ENCODE peak calls at places on chromosomes 1 and 21, in ten cellular contexts. T is A549; J is CD8-positive, alpha-beta T cell; F is CD8-positive, alpha-beta memory T cell; N is left ventricle myocardium inferior; H is thoracic aorta; E is naive thymus-derived CD4-positive, alpha-beta T cell; S is IMR-90; G is Peyer's patch; W is HAP-1. O is an unnamed sample. For H3K4me1 and H3K9me3, the result is how much of the 10 kb centered on the place peaks cover.

GRCh38 chr1:170001266-170001665 is 73.2 kb downstream of the KIFAP3 start:
- DNase-seq in N (no peak), F (no peak), J (no peak), E (no peak), W (no peak), H (no peak), T (no peak), G (no peak), S (no peak), O (no peak)

GRCh38 chr21:37787456-37787855 is 128.8 kb downstream of the KCNJ6 start:
- DNase-seq in J (no peak), W (no peak), N (no peak), S (peak), F (no peak), T (peak), H (no peak), E (no peak), G (no peak), O (no peak)

GRCh38 chr1:90045853-90046563 is 51.1 kb downstream of the ZNF326 start:
- DNase-seq in T (peak), E (no peak), W (peak), S (peak), J (no peak), F (no peak), N (no peak), G (no peak), H (no peak), O (no peak)

GRCh38 chr21:31514598-31514997 is 144.9 kb upstream of the SOD1 start:
- DNase-seq in J (no peak), E (no peak), T (no peak), G (no peak), W (no peak), F (no peak), H (no peak), N (no peak), S (no peak), O (no peak)

GRCh38 chr1:34050711-34051485 is 114.1 kb downstream of the CSMD2 start:
- DNase-seq in F (no peak), N (no peak), S (no peak), J (no peak), H (no peak), T (no peak), G (no peak), W (no peak), E (no peak), O (no peak)

GRCh38 chr1:194774535-194774934 is 1588.1 kb upstream of the B3GALT2 start:
- DNase-seq in N (no peak), H (no peak), W (no peak), T (no peak), S (no peak), F (no peak), J (no peak), E (no peak), G (no peak), O (no peak)

GRCh38 chr1:218865591-218865990 is 308.1 kb upstream of the LYPLAL1 start:
- DNase-seq in T (peak), N (no peak), S (peak), J (no peak), E (no peak), F (no peak), W (no peak), H (no peak), G (no peak), O (no peak)

GRCh38 chr1:163357378-163357777 is 35.6 kb downstream of the NUF2 start:
- DNase-seq in F (no peak), J (no peak), H (no peak), T (no peak), G (no peak), S (peak), N (no peak), E (no peak), W (no peak), O (no peak)

GRCh38 chr1:89598450-89599331 is 34.2 kb upstream of the LRRC8C start:
- DNase-seq in E (no peak), H (no peak), N (no peak), G (no peak), W (peak), F (no peak), S (peak), J (no peak), T (peak), O (no peak)

GRCh38 chr1:22291926-22292788 is 149.3 kb upstream of the WNT4 start:
- DNase-seq in J (no peak), W (no peak), E (no peak), N (no peak), F (no peak), G (no peak), T (no peak), S (no peak), H (no peak), O (no peak)

GRCh38 chr1:216711712-216712111 is 11.5 kb downstream of the ESRRG start:
- DNase-seq in T (no peak), F (no peak), N (no peak), H (no peak), E (no peak), W (no peak), G (no peak), J (no peak), S (no peak), O (no peak)

GRCh38 chr1:225870883-225871282 is 11.3 kb downstream of the TMEM63A start:
- DNase-seq in E (no peak), G (no peak), N (no peak), S (no peak), H (no peak), F (no peak), J (no peak), T (no peak), W (no peak), O (no peak)

GRCh38 chr1:97073936-97074335 is 352.4 kb downstream of the PTBP2 start:
- DNase-seq in T (no peak), E (no peak), F (no peak), G (no peak), N (no peak), S (peak), J (no peak), W (no peak), H (no peak), O (no peak)

GRCh38 chr21:33228455-33228854 is 1.3 kb upstream of the IFNAR2 start:
- DNase-seq in W (no peak), H (no peak), F (no peak), E (no peak), T (no peak), J (no peak), G (no peak), S (no peak), N (no peak), O (no peak)

GRCh38 chr1:182786223-182787001 is 3.2 kb upstream of the NPL start:
- DNase-seq in G (peak), S (peak), N (peak), E (peak), H (no peak), F (peak), T (peak), J (peak), W (peak), O (no peak)

GRCh38 chr1:3081171-3081683 is 12.2 kb downstream of the PRDM16 start:
- DNase-seq in N (no peak), G (no peak), H (no peak), F (no peak), J (no peak), S (no peak), T (no peak), E (no peak), W (no peak), O (no peak)

GRCh38 chr1:20068722-20069121 is 1.3 kb upstream of the PLA2G5 start:
- DNase-seq in F (no peak), J (no peak), G (no peak), H (no peak), T (no peak), N (no peak), S (no peak), W (no peak), E (no peak), O (no peak)

GRCh38 chr1:67607699-67608098 is 77.3 kb upstream of the GADD45A start:
- DNase-seq in S (no peak), W (no peak), N (no peak), E (no peak), T (no peak), J (no peak), H (no peak), F (no peak), G (no peak), O (no peak)

GRCh38 chr1:63155437-63155836 is 166.9 kb upstream of the FOXD3 start:
- DNase-seq in N (no peak), T (no peak), W (no peak), G (no peak), S (no peak), F (no peak), J (no peak), E (no peak), H (no peak), O (no peak)

GRCh38 chr1:189662190-189662589 is 815.5 kb downstream of the BRINP3 start:
- DNase-seq in J (no peak), G (no peak), S (peak), N (no peak), E (no peak), H (no peak), F (no peak), T (peak), W (no peak), O (no peak)

DNA sequence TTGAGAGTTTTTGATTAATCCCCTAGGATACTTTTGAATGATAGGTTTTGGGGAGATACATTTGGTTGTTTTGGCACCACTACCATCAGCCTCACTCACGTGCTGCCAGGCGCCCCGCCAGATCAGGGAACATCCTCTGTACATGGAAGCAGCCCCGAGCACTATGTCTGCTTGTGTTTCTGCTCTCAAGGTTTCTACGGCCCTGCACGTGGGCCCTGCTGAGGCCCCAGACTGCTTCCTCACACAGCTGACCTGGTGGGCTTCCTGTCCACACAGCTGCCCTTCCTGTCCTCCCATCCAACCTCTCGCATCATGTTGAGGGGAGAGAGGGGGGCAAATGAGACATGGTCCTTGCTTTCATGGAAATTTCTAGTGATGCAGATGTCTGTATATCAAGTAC is 20.0 kb downstream of the ADARB1 start:
- DNase-seq in G (no peak), H (no peak), N (no peak), J (no peak), W (no peak), S (no peak), F (no peak), T (no peak), E (no peak), O (no peak)
- H3K4me1 ChIP-seq in G (under half), H (under half), N (half or more), J (under half), W (under half), S (under half), F (under half), T (under half), E (under half), O (under half)

GRCh38 chr1:84849312-84849711 is 43.7 kb downstream of the LPAR3 start:
- DNase-seq in T (no peak), N (no peak), E (no peak), H (no peak), W (no peak), G (no peak), J (no peak), F (no peak), S (no peak), O (no peak)
- H3K9me3 ChIP-seq in T (under half), N (under half), E (under half), H (under half), W (under half), G (under half), J (under half), F (under half), S (under half), O (under half)

GRCh38 chr1:28736450-28737244 is at the start of gene YTHDF2:
- DNase-seq in G (peak), S (peak), W (peak), J (peak), E (peak), H (peak), T (peak), F (peak), N (peak), O (peak)
- H3K4me3 ChIP-seq in G (peak), S (peak), W (peak), J (peak), E (peak), H (peak), T (peak), F (peak), N (peak), O (peak)

DNA sequence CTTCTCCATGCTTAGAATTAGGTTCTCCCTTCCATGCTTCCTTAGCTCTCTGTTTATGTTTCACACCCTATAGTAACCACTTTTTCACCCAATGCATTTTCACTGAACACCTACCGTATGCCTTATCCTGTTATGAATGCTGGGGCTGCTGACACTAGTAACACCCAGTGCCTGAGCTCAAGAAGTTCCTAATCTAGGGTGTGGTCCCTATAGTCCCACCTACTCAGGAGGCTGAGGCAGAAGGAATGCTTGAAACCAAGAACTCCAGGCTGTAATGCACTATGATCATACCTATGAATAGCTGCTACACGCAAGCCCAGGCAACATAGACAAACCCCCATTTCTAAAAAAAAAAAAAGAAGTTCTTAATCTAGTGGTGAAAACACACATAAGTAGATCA is 5.5 kb downstream of the EPHA10 start:
- DNase-seq in G (no peak), N (no peak), E (no peak), F (no peak), H (no peak), J (no peak), W (no peak), T (no peak), S (no peak), O (no peak)
- H3K4me1 ChIP-seq in G (under half), N (under half), E (under half), F (under half), H (under half), J (under half), W (under half), T (under half), S (under half), O (under half)

DNA sequence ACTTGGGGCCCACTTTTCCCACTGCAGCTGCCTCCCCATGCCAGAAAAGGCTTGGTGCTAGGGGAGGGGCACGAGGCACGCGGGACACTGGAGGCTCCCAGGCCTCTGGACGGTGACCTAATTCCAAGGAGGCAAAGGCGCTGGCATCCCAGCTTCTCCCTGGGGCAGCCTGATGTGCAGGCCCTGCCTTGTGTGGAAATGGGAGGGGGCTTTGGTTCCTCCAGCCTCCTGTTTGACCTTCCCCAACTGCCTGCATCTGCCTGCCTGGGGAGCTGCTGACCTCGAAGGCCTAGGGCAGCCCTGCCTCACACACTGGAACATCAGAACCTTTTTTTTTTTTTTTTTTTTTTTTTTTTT is 39.9 kb downstream of the KIAA1614 start:
- DNase-seq in N (no peak), E (no peak), J (no peak), S (no peak), G (no peak), F (no peak), T (no peak), W (no peak), H (no peak), O (no peak)
- H3K9me3 ChIP-seq in N (under half), E (under half), J (under half), S (under half), G (under half), F (under half), T (under half), W (under half), H (under half), O (under half)

GRCh38 chr1:221902961-221903360 is 161.1 kb upstream of the DUSP10 start:
- DNase-seq in W (no peak), J (no peak), E (no peak), T (no peak), G (no peak), S (no peak), F (no peak), H (no peak), N (no peak), O (no peak)
- H3K4me3 ChIP-seq in W (no peak), J (no peak), E (no peak), T (no peak), G (no peak), S (no peak), F (no peak), H (no peak), N (no peak), O (no peak)

O was measured in effector memory CD4-positive, alpha-beta T cell.